ENCODE peak calls at places on chromosomes 2 and 18, in seven cellular contexts. One of them, this sample, is unnamed.

GRCh38 chr2:214135966-214136365 is 274.9 kb upstream of the VWC2L start:
- DNase-seq in endothelial cell of umbilical vein: no peak
- DNase-seq in body of pancreas: no peak
- DNase-seq in IMR-90: peak; percentile 39
- DNase-seq in uterus: no peak
- DNase-seq in A549: no peak
- DNase-seq in esophagus squamous epithelium: no peak
- DNase-seq in this sample: no peak

GRCh38 chr2:172461591-172462392 is 34.4 kb downstream of the ITGA6 start:
- DNase-seq in endothelial cell of umbilical vein: peak; percentile 62
- DNase-seq in body of pancreas: peak; percentile 77
- DNase-seq in IMR-90: peak; percentile 34
- DNase-seq in uterus: peak; percentile 43
- DNase-seq in A549: peak; percentile 35
- DNase-seq in esophagus squamous epithelium: no peak
- DNase-seq in this sample: peak; percentile 77

GRCh38 chr2:165293439-165294420 is 54.5 kb downstream of the SCN2A start:
- DNase-seq in endothelial cell of umbilical vein: peak; percentile 73
- DNase-seq in body of pancreas: peak; percentile 46
- DNase-seq in IMR-90: peak; percentile 87
- DNase-seq in uterus: peak; percentile 68
- DNase-seq in A549: peak; percentile 30
- DNase-seq in esophagus squamous epithelium: no peak
- DNase-seq in this sample: no peak

GRCh38 chr2:65064728-65065552 is 8.7 kb downstream of the CEP68 start:
- DNase-seq in endothelial cell of umbilical vein: peak; percentile 93
- DNase-seq in body of pancreas: peak; percentile 53
- DNase-seq in IMR-90: peak; percentile 96
- DNase-seq in uterus: peak; percentile 45
- DNase-seq in A549: peak; percentile 52
- DNase-seq in esophagus squamous epithelium: peak; percentile 19
- DNase-seq in this sample: peak; percentile 82

GRCh38 chr18:37435150-37435872 is 130.3 kb downstream of the CELF4 start:
- DNase-seq in endothelial cell of umbilical vein: no peak
- DNase-seq in body of pancreas: no peak
- DNase-seq in IMR-90: no peak
- DNase-seq in uterus: no peak
- DNase-seq in A549: no peak
- DNase-seq in esophagus squamous epithelium: no peak
- DNase-seq in this sample: no peak

GRCh38 chr2:172643142-172643541 is 87.3 kb downstream of the PDK1 start:
- DNase-seq in endothelial cell of umbilical vein: no peak
- DNase-seq in body of pancreas: no peak
- DNase-seq in IMR-90: peak; percentile 93
- DNase-seq in uterus: no peak
- DNase-seq in A549: no peak
- DNase-seq in esophagus squamous epithelium: no peak
- DNase-seq in this sample: no peak

GRCh38 chr18:76461692-76462325 is 33.2 kb downstream of the ZNF516 start:
- DNase-seq in endothelial cell of umbilical vein: no peak
- DNase-seq in body of pancreas: no peak
- DNase-seq in IMR-90: no peak
- DNase-seq in uterus: no peak
- DNase-seq in A549: no peak
- DNase-seq in esophagus squamous epithelium: no peak
- DNase-seq in this sample: no peak

GRCh38 chr18:12768622-12769021 is 65.8 kb downstream of the PSMG2 start:
- DNase-seq in endothelial cell of umbilical vein: no peak
- DNase-seq in body of pancreas: no peak
- DNase-seq in IMR-90: peak; percentile 50
- DNase-seq in uterus: no peak
- DNase-seq in A549: no peak
- DNase-seq in esophagus squamous epithelium: no peak
- DNase-seq in this sample: no peak

GRCh38 chr2:234256516-234256915 is 206.0 kb downstream of the SPP2 start:
- DNase-seq in endothelial cell of umbilical vein: no peak
- DNase-seq in body of pancreas: no peak
- DNase-seq in IMR-90: no peak
- DNase-seq in uterus: no peak
- DNase-seq in A549: no peak
- DNase-seq in esophagus squamous epithelium: no peak
- DNase-seq in this sample: no peak

GRCh38 chr2:128321784-128322650 is 3.3 kb upstream of the HS6ST1 start:
- DNase-seq in endothelial cell of umbilical vein: peak; percentile 84
- DNase-seq in body of pancreas: peak; percentile 87
- DNase-seq in IMR-90: peak; percentile 75
- DNase-seq in uterus: peak; percentile 82
- DNase-seq in A549: peak; percentile 69
- DNase-seq in esophagus squamous epithelium: no peak
- DNase-seq in this sample: peak; percentile 97
- TF ChIP-seq POLR2A in endothelial cell of umbilical vein: peak; percentile 71
- TF ChIP-seq POLR2A in body of pancreas: peak; percentile 60
- TF ChIP-seq POLR2A in IMR-90: peak; percentile 63
- TF ChIP-seq POLR2A in uterus: peak; percentile 57
- TF ChIP-seq POLR2A in A549: peak; percentile 31
- TF ChIP-seq POLR2A in esophagus squamous epithelium: no peak
- TF ChIP-seq POLR2A in this sample: peak; percentile 47

DNA sequence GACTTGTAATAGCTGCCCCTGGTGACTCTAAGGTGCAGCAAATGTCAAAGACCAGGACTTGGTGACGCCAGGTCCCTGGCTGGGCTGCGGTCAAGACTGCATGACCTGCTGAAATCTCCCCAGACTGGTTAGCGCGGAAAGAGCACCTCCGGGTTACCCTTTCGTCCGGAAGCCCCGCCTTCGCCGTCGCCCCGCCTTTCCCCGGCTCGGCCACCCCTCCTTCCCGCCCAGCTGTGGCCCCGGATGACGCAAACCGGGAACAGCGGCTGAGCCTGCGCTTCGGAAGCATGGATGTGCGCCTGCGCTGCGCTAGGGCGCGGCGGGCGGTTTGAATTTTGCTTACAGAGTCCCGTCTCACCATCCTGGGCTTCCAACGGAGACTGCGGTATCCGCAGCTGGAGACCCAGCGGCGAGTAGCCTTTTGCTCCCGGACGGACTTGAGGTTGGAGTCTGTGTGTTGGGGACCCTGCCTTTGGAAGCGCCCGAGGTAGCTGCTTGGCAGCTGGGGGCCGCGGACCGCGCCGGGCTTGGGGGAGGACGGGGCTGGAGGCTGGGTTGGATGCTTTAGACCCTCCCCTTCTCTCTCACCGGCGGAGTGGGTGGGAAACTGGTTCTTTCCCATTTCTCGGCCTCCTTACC is at the start of gene SKA1:
- DNase-seq in endothelial cell of umbilical vein: peak; percentile 95
- DNase-seq in body of pancreas: peak; percentile 95
- DNase-seq in IMR-90: peak; percentile 89
- DNase-seq in uterus: peak; percentile 85
- DNase-seq in A549: peak; percentile 72
- DNase-seq in esophagus squamous epithelium: peak; percentile 71
- DNase-seq in this sample: peak; percentile 93
- TF ChIP-seq POLR2A in endothelial cell of umbilical vein: peak; percentile 79
- TF ChIP-seq POLR2A in body of pancreas: peak; percentile 87
- TF ChIP-seq POLR2A in IMR-90: no peak
- TF ChIP-seq POLR2A in uterus: peak; percentile 40
- TF ChIP-seq POLR2A in A549: peak; percentile 86
- TF ChIP-seq POLR2A in esophagus squamous epithelium: no peak
- TF ChIP-seq POLR2A in this sample: no peak

GRCh38 chr2:174609261-174609660 is 11.7 kb upstream of the WIPF1 start:
- DNase-seq in endothelial cell of umbilical vein: no peak
- DNase-seq in body of pancreas: no peak
- DNase-seq in IMR-90: no peak
- DNase-seq in uterus: no peak
- DNase-seq in A549: no peak
- DNase-seq in esophagus squamous epithelium: no peak
- DNase-seq in this sample: no peak

GRCh38 chr2:174607584-174607983 is 10.0 kb upstream of the WIPF1 start:
- DNase-seq in endothelial cell of umbilical vein: no peak
- DNase-seq in body of pancreas: no peak
- DNase-seq in IMR-90: no peak
- DNase-seq in uterus: no peak
- DNase-seq in A549: no peak
- DNase-seq in esophagus squamous epithelium: no peak
- DNase-seq in this sample: no peak

GRCh38 chr2:174610243-174610995 is 12.8 kb upstream of the WIPF1 start:
- DNase-seq in endothelial cell of umbilical vein: no peak
- DNase-seq in body of pancreas: no peak
- DNase-seq in IMR-90: no peak
- DNase-seq in uterus: no peak
- DNase-seq in A549: no peak
- DNase-seq in esophagus squamous epithelium: no peak
- DNase-seq in this sample: no peak

GRCh38 chr2:174607989-174608865 is 10.6 kb upstream of the WIPF1 start:
- DNase-seq in endothelial cell of umbilical vein: no peak
- DNase-seq in body of pancreas: no peak
- DNase-seq in IMR-90: no peak
- DNase-seq in uterus: no peak
- DNase-seq in A549: no peak
- DNase-seq in esophagus squamous epithelium: no peak
- DNase-seq in this sample: no peak

GRCh38 chr2:174608866-174609214 is 11.2 kb upstream of the WIPF1 start:
- DNase-seq in endothelial cell of umbilical vein: no peak
- DNase-seq in body of pancreas: no peak
- DNase-seq in IMR-90: no peak
- DNase-seq in uterus: no peak
- DNase-seq in A549: no peak
- DNase-seq in esophagus squamous epithelium: no peak
- DNase-seq in this sample: no peak
- TF ChIP-seq POLR2A in endothelial cell of umbilical vein: no peak
- TF ChIP-seq POLR2A in body of pancreas: no peak
- TF ChIP-seq POLR2A in IMR-90: no peak
- TF ChIP-seq POLR2A in uterus: no peak
- TF ChIP-seq POLR2A in A549: no peak
- TF ChIP-seq POLR2A in esophagus squamous epithelium: no peak
- TF ChIP-seq POLR2A in this sample: no peak

GRCh38 chr2:42974303-42974696 is 181.9 kb upstream of the HAAO start:
- DNase-seq in endothelial cell of umbilical vein: no peak
- DNase-seq in body of pancreas: no peak
- DNase-seq in IMR-90: no peak
- DNase-seq in uterus: peak; percentile 20
- DNase-seq in A549: no peak
- DNase-seq in esophagus squamous epithelium: no peak
- DNase-seq in this sample: no peak

GRCh38 chr2:42973771-42974170 is 181.4 kb upstream of the HAAO start:
- DNase-seq in endothelial cell of umbilical vein: no peak
- DNase-seq in body of pancreas: no peak
- DNase-seq in IMR-90: no peak
- DNase-seq in uterus: peak; percentile 11
- DNase-seq in A549: no peak
- DNase-seq in esophagus squamous epithelium: no peak
- DNase-seq in this sample: no peak

GRCh38 chr2:42976400-42976799 is 184.0 kb upstream of the HAAO start:
- DNase-seq in endothelial cell of umbilical vein: no peak
- DNase-seq in body of pancreas: no peak
- DNase-seq in IMR-90: no peak
- DNase-seq in uterus: peak; percentile 13
- DNase-seq in A549: no peak
- DNase-seq in esophagus squamous epithelium: no peak
- DNase-seq in this sample: no peak

GRCh38 chr2:42974697-42975357 is 182.4 kb upstream of the HAAO start:
- DNase-seq in endothelial cell of umbilical vein: peak; percentile 66
- DNase-seq in body of pancreas: peak; percentile 79
- DNase-seq in IMR-90: peak; percentile 63
- DNase-seq in uterus: peak; percentile 81
- DNase-seq in A549: peak; percentile 58
- DNase-seq in esophagus squamous epithelium: no peak
- DNase-seq in this sample: peak; percentile 95

GRCh38 chr2:42975358-42975717 is 183.0 kb upstream of the HAAO start:
- DNase-seq in endothelial cell of umbilical vein: no peak
- DNase-seq in body of pancreas: no peak
- DNase-seq in IMR-90: no peak
- DNase-seq in uterus: peak; percentile 39
- DNase-seq in A549: no peak
- DNase-seq in esophagus squamous epithelium: no peak
- DNase-seq in this sample: peak; percentile 83
- TF ChIP-seq POLR2A in endothelial cell of umbilical vein: no peak
- TF ChIP-seq POLR2A in body of pancreas: no peak
- TF ChIP-seq POLR2A in IMR-90: no peak
- TF ChIP-seq POLR2A in uterus: no peak
- TF ChIP-seq POLR2A in A549: no peak
- TF ChIP-seq POLR2A in esophagus squamous epithelium: no peak
- TF ChIP-seq POLR2A in this sample: no peak

GRCh38 chr2:54669677-54670484 is 53.6 kb upstream of the EML6 start:
- DNase-seq in endothelial cell of umbilical vein: no peak
- DNase-seq in body of pancreas: no peak
- DNase-seq in IMR-90: peak; percentile 76
- DNase-seq in uterus: peak; percentile 77
- DNase-seq in A549: no peak
- DNase-seq in esophagus squamous epithelium: no peak
- DNase-seq in this sample: peak; percentile 69

GRCh38 chr2:54666741-54667639 is 56.5 kb upstream of the EML6 start:
- DNase-seq in endothelial cell of umbilical vein: peak; percentile 37
- DNase-seq in body of pancreas: peak; percentile 33
- DNase-seq in IMR-90: peak; percentile 23
- DNase-seq in uterus: peak; percentile 72
- DNase-seq in A549: no peak
- DNase-seq in esophagus squamous epithelium: no peak
- DNase-seq in this sample: no peak

GRCh38 chr2:54670485-54671009 is 52.9 kb upstream of the EML6 start:
- DNase-seq in endothelial cell of umbilical vein: no peak
- DNase-seq in body of pancreas: no peak
- DNase-seq in IMR-90: no peak
- DNase-seq in uterus: no peak
- DNase-seq in A549: no peak
- DNase-seq in esophagus squamous epithelium: no peak
- DNase-seq in this sample: no peak

GRCh38 chr2:54667726-54668650 is 55.5 kb upstream of the EML6 start:
- DNase-seq in endothelial cell of umbilical vein: no peak
- DNase-seq in body of pancreas: no peak
- DNase-seq in IMR-90: no peak
- DNase-seq in uterus: no peak
- DNase-seq in A549: no peak
- DNase-seq in esophagus squamous epithelium: no peak
- DNase-seq in this sample: peak; percentile 51

DNA sequence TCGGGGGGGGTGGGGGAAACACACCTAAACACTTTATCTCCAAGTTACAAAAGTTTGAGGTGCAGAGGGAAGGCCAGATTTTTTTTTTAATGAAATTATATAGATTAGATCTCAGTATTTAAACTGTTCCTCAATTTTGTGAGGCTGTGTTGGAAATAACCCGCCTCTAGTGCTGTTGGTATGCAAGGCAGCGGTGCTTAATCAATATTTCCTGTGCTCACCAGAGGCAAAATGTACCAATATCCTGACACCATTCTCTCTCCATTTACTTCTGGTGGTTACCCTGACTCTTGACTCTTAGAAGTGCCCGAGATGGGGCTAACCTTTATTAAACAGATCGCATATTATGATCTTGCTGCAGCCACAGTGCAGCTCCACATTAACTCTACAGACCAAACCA is 54.8 kb upstream of the EML6 start:
- DNase-seq in endothelial cell of umbilical vein: no peak
- DNase-seq in body of pancreas: no peak
- DNase-seq in IMR-90: no peak
- DNase-seq in uterus: no peak
- DNase-seq in A549: no peak
- DNase-seq in esophagus squamous epithelium: no peak
- DNase-seq in this sample: no peak
- TF ChIP-seq POLR2A in endothelial cell of umbilical vein: no peak
- TF ChIP-seq POLR2A in body of pancreas: no peak
- TF ChIP-seq POLR2A in IMR-90: no peak
- TF ChIP-seq POLR2A in uterus: no peak
- TF ChIP-seq POLR2A in A549: no peak
- TF ChIP-seq POLR2A in esophagus squamous epithelium: no peak
- TF ChIP-seq POLR2A in this sample: no peak

This sample was measured in upper lobe of left lung.